ENCODE peak calls at places on chromosomes 4 and X, in five cellular contexts. W is heart left ventricle, V is psoas muscle, R is body of pancreas, X is H9. M is an unnamed sample. For H3K27me3, the result is how much of the 10 kb centered on the place peaks cover.

GRCh38 chrX:68686684-68687045 is 39.2 kb downstream of the STARD8 start:
- DNase-seq in W (peak), V (peak), R (peak), X (peak), M (no peak)

GRCh38 chr4:105145913-105146285 is 777 bp upstream of the TET2 start:
- DNase-seq in W (peak), V (no peak), R (no peak), X (peak), M (no peak)

GRCh38 chr4:185096032-185096653 is 46.9 kb upstream of the SLC25A4 start:
- DNase-seq in W (no peak), V (no peak), R (peak), X (no peak), M (no peak)

GRCh38 chrX:147637190-147637589 is 274.5 kb upstream of the FMR1 start:
- DNase-seq in W (no peak), V (no peak), R (no peak), X (no peak), M (no peak)

GRCh38 chr4:10706236-10706635 is 21.7 kb upstream of the CLNK start:
- DNase-seq in W (no peak), V (no peak), R (no peak), X (no peak), M (no peak)

GRCh38 chr4:115113382-115114106 is at the start of gene NDST4:
- DNase-seq in W (peak), V (no peak), R (peak), X (no peak), M (no peak)

GRCh38 chrX:15761564-15762191 is 23.6 kb downstream of the CA5B start:
- DNase-seq in W (no peak), V (no peak), R (peak), X (peak), M (no peak)

GRCh38 chr4:40525811-40526598 is 103.7 kb downstream of the RBM47 start:
- DNase-seq in W (no peak), V (no peak), R (peak), X (peak), M (peak)

GRCh38 chr4:65381648-65382047 is 288.6 kb downstream of the EPHA5 start:
- DNase-seq in W (no peak), V (no peak), R (no peak), X (no peak), M (no peak)

GRCh38 chr4:56505269-56506109 is at the start of gene ARL9:
- DNase-seq in W (peak), V (peak), R (peak), X (peak), M (peak)

GRCh38 chrX:107712231-107713204 is 63.1 kb downstream of the TSC22D3 start:
- DNase-seq in W (no peak), V (peak), R (no peak), X (no peak), M (peak)

GRCh38 chr4:138953962-138954371 is 61.6 kb upstream of the NOCT start:
- DNase-seq in W (no peak), V (no peak), R (peak), X (no peak), M (no peak)

GRCh38 chr4:79241846-79242245 is 84.0 kb downstream of the NAA11 start:
- DNase-seq in W (no peak), V (no peak), R (no peak), X (no peak), M (no peak)

GRCh38 chr4:53854991-53855885 is 209.2 kb downstream of the CHIC2 start:
- DNase-seq in W (peak), V (no peak), R (no peak), X (no peak), M (no peak)

GRCh38 chr4:80006935-80007744 is 65.9 kb downstream of the ANTXR2 start:
- DNase-seq in W (no peak), V (no peak), R (no peak), X (no peak), M (no peak)

GRCh38 chrX:40058719-40059118 is 39.0 kb downstream of the BCOR start:
- DNase-seq in W (no peak), V (no peak), R (peak), X (no peak), M (no peak)

GRCh38 chr4:170026253-170026991 is at the start of gene MFAP3L:
- DNase-seq in W (peak), V (peak), R (peak), X (peak), M (peak)

GRCh38 chrX:96474357-96475125 is 210.1 kb upstream of the DIAPH2 start:
- DNase-seq in W (no peak), V (no peak), R (peak), X (no peak), M (no peak)

GRCh38 chrX:107758231-107758766 is 17.3 kb downstream of the TSC22D3 start:
- DNase-seq in W (no peak), V (no peak), R (no peak), X (no peak), M (no peak)

GRCh38 chr4:184472540-184473264 is 1.6 kb downstream of the IRF2 start:
- DNase-seq in W (peak), V (peak), R (peak), X (peak), M (peak)

GRCh38 chr4:176601156-176601555 is 191.6 kb downstream of the VEGFC start:
- DNase-seq in W (no peak), V (no peak), R (no peak), X (no peak), M (no peak)

GRCh38 chrX:26918633-26919032 is 544.5 kb downstream of the PPP4R3C start:
- DNase-seq in W (no peak), V (no peak), R (peak), X (peak), M (no peak)

GRCh38 chr4:146165840-146166239 is 9.7 kb upstream of the LSM6 start:
- DNase-seq in W (no peak), V (no peak), R (no peak), X (no peak), M (no peak)

GRCh38 chr4:22859318-22859717 is 166.6 kb downstream of the GBA3 start:
- DNase-seq in W (no peak), V (no peak), R (no peak), X (no peak), M (no peak)

GRCh38 chr4:70801265-70801809 is 38.4 kb downstream of the GRSF1 start:
- DNase-seq in W (no peak), V (no peak), R (no peak), X (no peak), M (no peak)

DNA sequence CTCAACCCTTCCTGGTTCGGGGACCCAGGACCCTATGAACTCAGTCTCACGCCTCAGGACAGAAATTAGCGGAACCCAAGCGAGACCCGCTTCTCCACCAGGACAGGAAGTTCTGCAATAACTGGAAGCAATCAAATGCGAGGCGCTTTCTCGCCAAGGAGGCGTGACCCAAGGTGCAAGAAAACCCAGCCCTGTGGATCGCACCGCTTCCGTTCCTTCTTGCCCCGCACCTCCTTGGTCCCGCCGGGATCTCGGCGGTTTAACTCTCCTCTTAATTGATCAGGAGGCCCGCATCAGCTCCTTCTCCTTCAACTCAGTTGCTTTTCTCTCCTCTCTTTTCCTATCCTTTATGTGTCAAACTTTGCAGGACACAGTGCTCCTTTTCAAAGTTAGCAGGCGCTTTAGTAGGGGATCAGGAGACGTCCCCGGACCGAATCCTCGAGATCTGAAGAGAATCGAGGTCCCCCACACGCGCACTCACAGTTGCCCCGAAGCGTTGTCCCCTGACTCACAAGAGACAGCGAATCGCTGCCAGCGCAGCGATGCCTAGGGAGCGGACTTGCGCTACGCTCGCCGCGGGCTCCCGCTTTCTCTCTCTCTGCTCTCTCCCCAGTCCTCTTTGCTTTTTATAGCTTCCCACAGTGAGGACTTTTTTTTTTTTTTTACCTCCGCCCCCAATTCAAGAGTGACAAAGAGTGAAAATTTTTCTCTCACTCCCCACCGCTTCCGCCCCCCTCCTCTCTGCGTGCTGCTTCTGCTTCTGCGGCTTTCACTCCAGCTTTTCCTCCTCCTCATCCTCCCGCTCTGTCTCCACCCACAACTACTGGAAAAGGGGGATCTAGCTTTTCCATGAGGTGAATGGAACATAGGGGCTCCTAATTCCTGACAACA is at the start of gene DKK2:
- DNase-seq in W (peak), V (peak), R (no peak), X (peak), M (peak)
- H3K27me3 ChIP-seq in W (half or more), V (under half), R (under half), X (under half), M (under half)

GRCh38 chrX:139974496-139974895 is 9.2 kb upstream of the CXorf66 start:
- DNase-seq in W (no peak), V (no peak), R (no peak), X (no peak), M (no peak)
- H3K27me3 ChIP-seq in W (under half), V (under half), R (under half), X (under half), M (under half)

GRCh38 chr4:6466756-6467381 is 5.5 kb downstream of the PPP2R2C start:
- DNase-seq in W (no peak), V (no peak), R (no peak), X (no peak), M (no peak)
- H3K27me3 ChIP-seq in W (under half), V (under half), R (under half), X (under half), M (under half)

GRCh38 chr4:152951348-152951747 is 15.2 kb downstream of the FHDC1 start:
- DNase-seq in W (no peak), V (no peak), R (no peak), X (no peak), M (no peak)

GRCh38 chr4:152950402-152951274 is 14.5 kb downstream of the FHDC1 start:
- DNase-seq in W (no peak), V (no peak), R (no peak), X (no peak), M (no peak)

GRCh38 chr4:152956650-152957436 is 20.7 kb downstream of the FHDC1 start:
- DNase-seq in W (no peak), V (no peak), R (no peak), X (no peak), M (no peak)

GRCh38 chr4:152956167-152956566 is 20.0 kb downstream of the FHDC1 start:
- DNase-seq in W (no peak), V (no peak), R (no peak), X (no peak), M (no peak)

GRCh38 chr4:152953514-152953913 is 17.4 kb downstream of the FHDC1 start:
- DNase-seq in W (no peak), V (no peak), R (no peak), X (no peak), M (no peak)
- H3K27me3 ChIP-seq in W (under half), V (under half), R (under half), X (under half), M (under half)

DNA sequence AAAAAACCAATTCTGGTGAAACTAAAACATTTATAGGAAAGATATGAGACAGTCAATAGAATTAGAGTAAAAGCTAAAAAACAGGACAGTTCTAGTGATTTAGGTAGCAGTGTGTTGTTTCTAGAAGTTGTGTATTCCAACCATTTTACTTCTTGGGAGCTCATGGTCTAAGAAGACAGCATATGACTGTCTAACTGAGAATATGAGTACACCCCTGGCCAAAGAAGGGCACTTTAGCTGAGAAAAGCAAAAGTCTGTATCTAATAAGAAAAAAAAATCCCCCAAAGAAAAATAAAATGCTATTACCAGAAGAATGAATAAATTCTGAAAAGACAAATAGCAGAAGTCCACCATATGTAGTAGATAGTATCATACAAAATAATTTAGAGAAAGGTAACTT is 26.4 kb downstream of the EREG start:
- DNase-seq in W (no peak), V (no peak), R (no peak), X (no peak), M (no peak)
- H3K27me3 ChIP-seq in W (under half), V (under half), R (under half), X (under half), M (under half)

GRCh38 chrX:87049567-87049966 is 468.0 kb upstream of the KLHL4 start:
- DNase-seq in W (no peak), V (no peak), R (no peak), X (no peak), M (no peak)
- H3K27me3 ChIP-seq in W (under half), V (under half), R (under half), X (under half), M (under half)

DNA sequence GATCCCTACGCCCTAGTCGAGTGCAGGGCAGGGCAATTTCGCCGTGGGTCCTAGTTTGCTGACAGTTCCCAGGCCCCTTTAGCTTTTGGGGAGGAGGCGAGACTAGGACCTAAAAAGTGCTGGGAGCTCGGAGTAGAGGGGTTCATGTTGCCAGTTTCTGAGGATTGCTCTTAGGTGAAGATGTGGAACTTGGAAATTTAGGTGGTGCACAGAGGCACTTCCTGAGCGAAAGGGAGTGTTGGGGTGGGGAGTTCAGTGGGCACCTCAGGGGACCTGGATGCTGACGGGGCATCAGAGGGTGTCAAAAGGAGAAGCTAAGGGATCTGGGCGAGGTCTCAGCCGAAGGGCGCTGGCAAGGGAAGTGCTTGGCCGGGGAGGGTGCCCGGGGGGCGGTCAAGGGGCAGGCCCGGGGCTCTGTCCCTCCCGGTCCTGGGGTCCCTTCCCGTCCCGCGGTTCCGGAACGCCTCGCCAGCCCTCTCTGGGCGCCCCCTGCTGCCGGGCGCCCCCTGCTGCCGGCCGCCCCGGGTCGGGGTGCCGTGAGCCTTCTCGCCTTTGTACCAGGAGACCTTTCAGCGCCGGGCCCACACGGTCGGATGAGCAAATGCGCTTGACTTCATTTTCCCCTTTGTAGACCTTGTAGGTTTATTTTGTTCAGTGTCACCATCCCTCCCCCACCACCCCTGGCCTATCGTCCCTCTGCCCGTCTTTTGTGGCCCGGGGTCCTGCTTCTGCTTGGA is 3.0 kb upstream of the PHOX2B start:
- DNase-seq in W (no peak), V (no peak), R (no peak), X (peak), M (no peak)
- H3K27me3 ChIP-seq in W (half or more), V (under half), R (under half), X (half or more), M (half or more)

DNA sequence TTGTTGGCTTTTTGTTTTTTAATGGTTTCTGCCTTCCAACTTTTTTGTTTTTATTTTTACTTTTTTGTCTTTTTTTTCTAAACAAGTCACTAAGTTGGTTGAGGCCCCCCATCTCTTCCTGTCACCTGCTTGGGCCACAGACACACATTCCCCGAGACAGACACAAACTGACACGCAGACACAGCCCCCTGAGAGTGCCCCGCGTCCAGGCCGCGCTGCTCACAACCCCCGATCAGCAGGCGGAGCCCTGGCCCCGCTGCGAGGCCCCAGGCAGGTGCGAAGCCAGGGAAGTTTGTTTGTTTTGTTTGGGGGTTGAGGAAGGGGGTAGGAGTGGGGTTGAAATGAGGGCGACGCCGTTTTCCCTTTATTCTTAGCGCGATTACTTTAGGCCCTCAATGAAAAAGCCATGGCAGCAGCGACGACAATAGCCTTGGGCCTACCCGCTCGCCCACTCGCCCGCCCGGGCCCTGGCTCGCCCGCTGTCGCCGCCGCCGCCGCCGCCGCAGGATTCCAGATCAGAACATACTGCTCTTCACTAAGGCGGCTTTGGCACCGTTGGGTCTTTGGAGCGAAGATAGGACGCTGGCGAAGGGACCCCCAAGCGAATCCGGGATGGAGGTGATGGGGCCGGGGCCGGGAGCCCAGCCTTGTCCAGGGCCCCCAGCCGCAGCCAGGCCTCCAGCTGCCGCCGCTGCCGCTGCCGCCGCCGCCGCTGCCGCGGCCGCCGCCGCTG is 3.1 kb downstream of the PHOX2B start:
- DNase-seq in W (no peak), V (no peak), R (no peak), X (peak), M (no peak)
- H3K27me3 ChIP-seq in W (half or more), V (under half), R (under half), X (half or more), M (half or more)

DNA sequence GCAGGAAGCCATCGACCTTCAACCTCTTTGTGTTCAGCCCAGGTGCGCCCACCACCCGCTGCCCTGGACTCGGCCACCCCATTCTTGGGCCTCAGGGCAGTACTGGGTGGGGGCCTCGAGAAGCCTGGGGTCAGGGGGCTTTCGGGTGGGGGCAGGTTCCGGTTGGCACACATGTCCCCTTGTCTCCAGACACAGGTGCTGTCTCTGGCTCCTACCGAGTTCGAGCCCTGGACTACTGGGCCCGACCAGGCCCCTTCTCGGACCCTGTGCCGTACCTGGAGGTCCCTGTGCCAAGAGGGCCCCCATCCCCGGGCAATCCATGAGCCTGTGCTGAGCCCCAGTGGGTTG is 7.4 kb upstream of the FGFRL1 start:
- DNase-seq in W (no peak), V (no peak), R (no peak), X (no peak), M (no peak)
- H3K27me3 ChIP-seq in W (half or more), V (under half), R (under half), X (under half), M (half or more)

GRCh38 chr4:140309124-140309870 is 64.1 kb upstream of the SCOC start:
- DNase-seq in W (peak), V (no peak), R (no peak), X (peak), M (peak)
- H3K27me3 ChIP-seq in W (under half), V (under half), R (under half), X (under half), M (under half)

M was measured in gastrocnemius medialis.